ENCODE peak calls at places on chromosome 1, in eight cellular contexts. U, F, C, I, R, D, E and S are unnamed samples.

GRCh38 chr1:43636006-43636641 is 13.8 kb upstream of the KDM4A start:
- DNase-seq in U (no peak), F (no peak), C (no peak), I (no peak), R (no peak), D (no peak), E (peak; percentile 51), S (no peak)

GRCh38 chr1:181126871-181127587 is 38.5 kb downstream of the IER5 start:
- DNase-seq in U (no peak), F (no peak), C (no peak), I (no peak), R (no peak), D (peak; percentile 86), E (peak; percentile 30), S (peak; percentile 93)

GRCh38 chr1:21115098-21115760 is 61.5 kb downstream of the EIF4G3 start:
- DNase-seq in U (no peak), F (no peak), C (no peak), I (no peak), R (no peak), D (no peak), E (no peak), S (no peak)

GRCh38 chr1:87151500-87152421 is 176.9 kb upstream of the LMO4 start:
- DNase-seq in U (no peak), F (no peak), C (peak; percentile 30), I (peak; percentile 42), R (peak; percentile 60), D (peak; percentile 72), E (peak; percentile 71), S (no peak)

GRCh38 chr1:212860713-212861581 is 2.9 kb downstream of the FLVCR1 start:
- DNase-seq in U (no peak), F (no peak), C (no peak), I (no peak), R (no peak), D (no peak), E (peak; percentile 39), S (no peak)

GRCh38 chr1:48654606-48655210 is 122.0 kb downstream of the BEND5 start:
- DNase-seq in U (no peak), F (no peak), C (no peak), I (no peak), R (peak; percentile 33), D (no peak), E (no peak), S (no peak)

GRCh38 chr1:31297273-31298247 is 728 bp downstream of the ZCCHC17 start:
- DNase-seq in U (no peak), F (no peak), C (no peak), I (no peak), R (peak; percentile 1), D (no peak), E (peak; percentile 59), S (no peak)

GRCh38 chr1:59494145-59494824 is 197.4 kb downstream of the FGGY start:
- DNase-seq in U (no peak), F (no peak), C (no peak), I (no peak), R (no peak), D (no peak), E (no peak), S (no peak)

GRCh38 chr1:161198206-161198876 is 513 bp downstream of the ADAMTS4 start:
- DNase-seq in U (no peak), F (no peak), C (peak; percentile 36), I (peak; percentile 57), R (no peak), D (peak; percentile 30), E (peak; percentile 76), S (no peak)

GRCh38 chr1:225280563-225280962 is 147.3 kb downstream of the LBR start:
- DNase-seq in U (no peak), F (no peak), C (no peak), I (no peak), R (no peak), D (no peak), E (no peak), S (no peak)

GRCh38 chr1:176448340-176448739 is 14.6 kb upstream of the PAPPA2 start:
- DNase-seq in U (no peak), F (no peak), C (no peak), I (no peak), R (no peak), D (no peak), E (no peak), S (no peak)

GRCh38 chr1:199857103-199857502 is 170.4 kb upstream of the NR5A2 start:
- DNase-seq in U (no peak), F (no peak), C (no peak), I (no peak), R (no peak), D (no peak), E (peak; percentile 65), S (no peak)

GRCh38 chr1:32068891-32069590 is 3.7 kb upstream of the TMEM39B start:
- DNase-seq in U (no peak), F (peak; percentile 45), C (no peak), I (no peak), R (peak; percentile 32), D (no peak), E (peak; percentile 71), S (no peak)

GRCh38 chr1:16275591-16275990 is 38.6 kb upstream of the CPLANE2 start:
- DNase-seq in U (no peak), F (no peak), C (no peak), I (no peak), R (no peak), D (no peak), E (peak; percentile 79), S (no peak)

GRCh38 chr1:206469411-206469932 is 804 bp upstream of the IKBKE start:
- DNase-seq in U (peak; percentile 32), F (no peak), C (no peak), I (peak; percentile 58), R (no peak), D (no peak), E (no peak), S (no peak)

GRCh38 chr1:145757420-145757819 is 38.1 kb downstream of the CD160 start:
- DNase-seq in U (no peak), F (no peak), C (no peak), I (no peak), R (no peak), D (no peak), E (peak; percentile 17), S (no peak)

GRCh38 chr1:161827786-161828185 is 61.7 kb downstream of the ATF6 start:
- DNase-seq in U (no peak), F (no peak), C (no peak), I (no peak), R (no peak), D (no peak), E (peak; percentile 28), S (no peak)